ENCODE peak calls at places on chromosome 1, in nine cellular contexts. Y is sigmoid colon; Z is nephron progenitor cell; R is T-helper 22 cell; B is KG1; P is amniotic epithelial cell; K is ureter; X is activated CD4-positive, alpha-beta T cell treated with anti-CD3 and anti-CD28 coated beads, Interleukin-2, amount 50 U/mL, for 48 hours; N is lower leg skin. J is an unnamed sample.

GRCh38 chr1:222347627-222348026 is 200.3 kb downstream of the HHIPL2 start:
- DNase-seq in Y (no peak), Z (no peak), R (no peak), B (no peak), P (no peak), K (no peak), X (no peak), N (no peak), J (no peak)

GRCh38 chr1:87399264-87399663 is 70.6 kb downstream of the LMO4 start:
- DNase-seq in Y (no peak), Z (no peak), R (no peak), B (no peak), P (no peak), K (no peak), X (no peak), N (no peak), J (no peak)

GRCh38 chr1:63663873-63664272 is 70.7 kb downstream of the PGM1 start:
- DNase-seq in Y (no peak), Z (no peak), R (no peak), B (no peak), P (no peak), K (no peak), X (no peak), N (no peak), J (no peak)

GRCh38 chr1:13783551-13783950 is 83.6 kb downstream of the PRDM2 start:
- DNase-seq in Y (no peak), Z (no peak), R (no peak), B (no peak), P (peak), K (no peak), X (no peak), N (no peak), J (no peak)

GRCh38 chr1:53541761-53542550 is 82.8 kb downstream of the DMRTB1 start:
- DNase-seq in Y (peak), Z (peak), R (no peak), B (no peak), P (peak), K (no peak), X (no peak), N (peak), J (no peak)

GRCh38 chr1:218558411-218558810 is 213.3 kb downstream of the TGFB2 start:
- DNase-seq in Y (no peak), Z (no peak), R (no peak), B (no peak), P (no peak), K (no peak), X (no peak), N (no peak), J (no peak)

GRCh38 chr1:201941420-201942128 is 4.8 kb downstream of the LMOD1 start:
- DNase-seq in Y (no peak), Z (peak), R (no peak), B (no peak), P (peak), K (no peak), X (no peak), N (peak), J (no peak)

GRCh38 chr1:29385966-29386365 is 149.6 kb downstream of the PTPRU start:
- DNase-seq in Y (no peak), Z (no peak), R (no peak), B (no peak), P (peak), K (no peak), X (no peak), N (peak), J (no peak)

GRCh38 chr1:34844252-34844634 is 15.3 kb downstream of the SMIM12 start:
- DNase-seq in Y (no peak), Z (no peak), R (no peak), B (no peak), P (no peak), K (no peak), X (no peak), N (peak), J (no peak)

GRCh38 chr1:37676281-37677243 is 15.8 kb upstream of the CDCA8 start:
- DNase-seq in Y (peak), Z (no peak), R (no peak), B (no peak), P (peak), K (peak), X (no peak), N (no peak), J (no peak)

GRCh38 chr1:3257788-3258187 is 188.8 kb downstream of the PRDM16 start:
- DNase-seq in Y (no peak), Z (no peak), R (no peak), B (no peak), P (no peak), K (no peak), X (no peak), N (no peak), J (no peak)

GRCh38 chr1:2633936-2634491 is 1.2 kb upstream of the MMEL1 start:
- DNase-seq in Y (no peak), Z (no peak), R (no peak), B (no peak), P (no peak), K (no peak), X (no peak), N (no peak), J (no peak)

GRCh38 chr1:93814059-93814794 is 64.8 kb downstream of the DNTTIP2 start:
- DNase-seq in Y (peak), Z (peak), R (no peak), B (peak), P (peak), K (peak), X (peak), N (no peak), J (no peak)

GRCh38 chr1:59110287-59110686 is 186.6 kb upstream of the FGGY start:
- DNase-seq in Y (no peak), Z (no peak), R (no peak), B (no peak), P (no peak), K (no peak), X (no peak), N (no peak), J (no peak)

GRCh38 chr1:10624256-10625050 is 149.7 kb downstream of the PEX14 start:
- DNase-seq in Y (peak), Z (no peak), R (no peak), B (no peak), P (no peak), K (no peak), X (no peak), N (peak), J (no peak)

GRCh38 chr1:195763907-195764183 is 844.4 kb downstream of the KCNT2 start:
- DNase-seq in Y (no peak), Z (no peak), R (no peak), B (no peak), P (no peak), K (no peak), X (no peak), N (no peak), J (no peak)

GRCh38 chr1:159854101-159854692 is 8.3 kb downstream of the VSIG8 start:
- DNase-seq in Y (peak), Z (peak), R (no peak), B (no peak), P (peak), K (peak), X (peak), N (peak), J (no peak)

GRCh38 chr1:207017615-207018559 is 14.7 kb downstream of the C1orf116 start:
- DNase-seq in Y (no peak), Z (no peak), R (no peak), B (no peak), P (no peak), K (no peak), X (no peak), N (no peak), J (no peak)

GRCh38 chr1:165697491-165697880 is 876 bp downstream of the ALDH9A1 start:
- DNase-seq in Y (no peak), Z (no peak), R (no peak), B (no peak), P (no peak), K (no peak), X (no peak), N (no peak), J (no peak)

GRCh38 chr1:204320413-204320812 is 39.3 kb downstream of the PLEKHA6 start:
- DNase-seq in Y (no peak), Z (no peak), R (no peak), B (no peak), P (peak), K (no peak), X (peak), N (no peak), J (no peak)

GRCh38 chr1:118223426-118223825 is 38.4 kb upstream of the SPAG17 start:
- DNase-seq in Y (no peak), Z (peak), R (no peak), B (no peak), P (no peak), K (no peak), X (no peak), N (no peak), J (no peak)

GRCh38 chr1:214446772-214447556 is 104.4 kb downstream of the PTPN14 start:
- DNase-seq in Y (no peak), Z (peak), R (no peak), B (no peak), P (peak), K (no peak), X (no peak), N (no peak), J (no peak)

GRCh38 chr1:66618390-66618789 is 84.4 kb downstream of the SGIP1 start:
- DNase-seq in Y (no peak), Z (no peak), R (no peak), B (no peak), P (peak), K (no peak), X (no peak), N (no peak), J (no peak)

GRCh38 chr1:92444351-92444750 is 42.4 kb downstream of the GFI1 start:
- DNase-seq in Y (no peak), Z (no peak), R (no peak), B (no peak), P (peak), K (no peak), X (no peak), N (no peak), J (no peak)

GRCh38 chr1:23555949-23556640 is 3.2 kb downstream of the ID3 start:
- DNase-seq in Y (no peak), Z (peak), R (no peak), B (no peak), P (peak), K (no peak), X (no peak), N (no peak), J (no peak)

GRCh38 chr1:47827032-47827585 is 170.1 kb downstream of the TRABD2B start:
- DNase-seq in Y (no peak), Z (no peak), R (no peak), B (no peak), P (no peak), K (no peak), X (no peak), N (no peak), J (no peak)

GRCh38 chr1:241808265-241808664 is 39.7 kb upstream of the EXO1 start:
- DNase-seq in Y (no peak), Z (no peak), R (no peak), B (no peak), P (peak), K (no peak), X (no peak), N (no peak), J (no peak)

J was measured in activated CD4-positive, CD25-positive, alpha-beta regulatory T cell treated with anti-CD3 and anti-CD28 coated beads, Interleukin-2, amount 50 U/mL, for 16 hours.